ENCODE peak calls at places on chromosomes 5 and 9, in six cellular contexts. T is GM20000, F is bronchial epithelial cell, G is kidney, W is fibroblast of mammary gland, A is neural crest cell. R is an unnamed sample.

GRCh38 chr9:70080481-70081119 is 37.0 kb downstream of the MAMDC2 start:
- DNase-seq in W (peak), F (peak), A (no peak), T (no peak), G (no peak), R (no peak)

GRCh38 chr9:11011696-11012095 is 398.9 kb upstream of the PTPRD start:
- DNase-seq in F (no peak), G (peak), T (no peak), W (no peak), A (no peak), R (no peak)

GRCh38 chr5:60992871-60993270 is 47.9 kb downstream of the NDUFAF2 start:
- DNase-seq in G (no peak), T (no peak), A (no peak), F (no peak), W (no peak), R (no peak)

GRCh38 chr9:96256800-96257199 is 45.2 kb downstream of the HSD17B3 start:
- DNase-seq in G (no peak), W (no peak), A (no peak), T (no peak), F (peak), R (no peak)

GRCh38 chr5:177453852-177454396 is 7.3 kb downstream of the PRR7 start:
- DNase-seq in G (peak), A (peak), T (no peak), W (no peak), F (no peak), R (peak)

GRCh38 chr9:117903453-117903852 is 199.2 kb downstream of the TLR4 start:
- DNase-seq in T (no peak), F (no peak), G (no peak), W (no peak), A (no peak), R (no peak)

GRCh38 chr9:6008169-6008979 is 7.0 kb downstream of the RANBP6 start:
- DNase-seq in W (peak), F (peak), G (peak), A (peak), T (peak), R (peak)

GRCh38 chr5:9439651-9440292 is 106.1 kb downstream of the SEMA5A start:
- DNase-seq in F (no peak), W (no peak), G (no peak), T (no peak), A (no peak), R (peak)

GRCh38 chr9:114616684-114617520 is 5.8 kb downstream of the TMEM268 start:
- DNase-seq in F (peak), A (no peak), G (peak), T (peak), W (no peak), R (peak)

GRCh38 chr9:38036359-38037084 is 32.5 kb downstream of the SHB start:
- DNase-seq in T (no peak), A (no peak), F (peak), W (peak), G (no peak), R (peak)

GRCh38 chr5:96476654-96477053 is 43.6 kb upstream of the PCSK1 start:
- DNase-seq in T (no peak), W (peak), G (no peak), F (peak), A (no peak), R (no peak)

GRCh38 chr5:152676177-152676576 is 271.1 kb upstream of the NMUR2 start:
- DNase-seq in F (no peak), A (no peak), G (no peak), W (no peak), T (no peak), R (no peak)

GRCh38 chr5:132473608-132474007 is 17.0 kb downstream of the IRF1 start:
- DNase-seq in F (no peak), W (no peak), A (no peak), G (peak), T (no peak), R (no peak)

GRCh38 chr5:103367722-103368121 is 109.2 kb downstream of the MACIR start:
- DNase-seq in F (no peak), T (no peak), A (no peak), G (no peak), W (no peak), R (no peak)

GRCh38 chr9:125422853-125423252 is 161.2 kb downstream of the GAPVD1 start:
- DNase-seq in A (no peak), G (no peak), F (no peak), W (no peak), T (no peak), R (no peak)

GRCh38 chr9:115165233-115165632 is 47.3 kb upstream of the TNC start:
- DNase-seq in G (no peak), F (peak), T (no peak), A (no peak), W (no peak), R (no peak)

GRCh38 chr9:130328349-130328801 is 62.8 kb downstream of the HMCN2 start:
- DNase-seq in G (peak), W (peak), A (no peak), T (no peak), F (no peak), R (peak)

GRCh38 chr9:79362100-79363081 is 209.4 kb upstream of the TLE4 start:
- DNase-seq in F (peak), G (no peak), T (no peak), A (no peak), W (no peak), R (no peak)

GRCh38 chr5:132238169-132238744 is 10.6 kb upstream of the P4HA2 start:
- DNase-seq in T (peak), F (peak), G (no peak), W (peak), A (peak), R (peak)

GRCh38 chr5:132464155-132464939 is 26.2 kb downstream of the IRF1 start:
- DNase-seq in G (peak), F (no peak), T (no peak), A (no peak), W (no peak), R (peak)

GRCh38 chr9:135244271-135244691 is 156.8 kb downstream of the OLFM1 start:
- DNase-seq in W (no peak), A (no peak), F (no peak), G (peak), T (no peak), R (no peak)

GRCh38 chr5:90866333-90866732 is 307.7 kb downstream of the ADGRV1 start:
- DNase-seq in F (peak), W (peak), T (peak), G (no peak), A (no peak), R (peak)

GRCh38 chr9:86043999-86044398 is 55.4 kb downstream of the GOLM1 start:
- DNase-seq in W (no peak), G (no peak), F (no peak), T (no peak), A (no peak), R (no peak)

GRCh38 chr5:82765765-82766164 is 311.4 kb downstream of the TMEM167A start:
- DNase-seq in W (no peak), T (no peak), G (no peak), A (no peak), F (peak), R (peak)

GRCh38 chr9:85248514-85249312 is 493.0 kb downstream of the AGTPBP1 start:
- DNase-seq in F (peak), W (peak), T (no peak), G (no peak), A (no peak), R (no peak)

GRCh38 chr9:109110326-109111014 is 9.3 kb downstream of the TMEM245 start:
- DNase-seq in A (no peak), G (no peak), F (peak), W (peak), T (peak), R (peak)

GRCh38 chr5:96968074-96968473 is 32.2 kb downstream of the LNPEP start:
- DNase-seq in G (no peak), W (peak), T (no peak), F (peak), A (no peak), R (peak)

GRCh38 chr9:77386187-77386586 is 208.9 kb downstream of the VPS13A start:
- DNase-seq in A (no peak), G (no peak), F (no peak), W (peak), T (no peak), R (peak)

GRCh38 chr9:13715430-13715829 is 435.9 kb upstream of the MPDZ start:
- DNase-seq in G (no peak), W (no peak), F (no peak), T (no peak), A (no peak), R (no peak)

GRCh38 chr5:52657231-52657645 is 130.5 kb upstream of the ITGA1 start:
- DNase-seq in F (peak), G (no peak), T (peak), W (peak), A (no peak), R (peak)

GRCh38 chr5:172758077-172758835 is 12.7 kb downstream of the DUSP1 start:
- DNase-seq in G (no peak), W (peak), F (peak), T (no peak), A (no peak), R (no peak)

GRCh38 chr5:52469835-52470234 is 317.9 kb upstream of the ITGA1 start:
- DNase-seq in G (no peak), F (no peak), A (no peak), W (no peak), T (no peak), R (peak)

GRCh38 chr5:84374568-84374967 is 10.1 kb downstream of the EDIL3 start:
- DNase-seq in W (no peak), T (no peak), G (no peak), F (no peak), A (no peak), R (no peak)

GRCh38 chr5:1483856-1484255 is 38.6 kb upstream of the SLC6A3 start:
- DNase-seq in W (no peak), A (no peak), G (no peak), F (no peak), T (no peak), R (no peak)

GRCh38 chr5:72125931-72126620 is 18.8 kb downstream of the MAP1B start:
- DNase-seq in G (no peak), A (no peak), W (no peak), F (peak), T (no peak), R (peak)

GRCh38 chr5:74822288-74822687 is 43.9 kb downstream of the FAM169A start:
- DNase-seq in T (no peak), G (no peak), F (no peak), W (no peak), A (no peak), R (no peak)

R was measured in adipocyte.